ENCODE peak calls at places on chromosomes 13 and 19, in nine cellular contexts. G, O, C, I, N, L, R, D and A are unnamed samples.

GRCh38 chr13:40682449-40683240 is 16.2 kb upstream of the FOXO1 start:
- DNase-seq in G (no peak), O (no peak), C (no peak), I (no peak), N (peak; percentile 86), L (peak; percentile 35), R (peak; percentile 66), D (no peak), A (peak; percentile 69)

GRCh38 chr13:72125561-72125960 is 258.6 kb upstream of the DACH1 start:
- DNase-seq in G (no peak), O (no peak), C (no peak), I (no peak), N (no peak), L (no peak), R (no peak), D (no peak), A (no peak)

GRCh38 chr19:15195381-15195964 is 5.3 kb downstream of the NOTCH3 start:
- DNase-seq in G (peak; percentile 78), O (peak; percentile 64), C (peak; percentile 37), I (no peak), N (no peak), L (peak; percentile 61), R (peak; percentile 81), D (peak; percentile 83), A (peak; percentile 66)

GRCh38 chr13:113491418-113491883 is 940 bp upstream of the DCUN1D2 start:
- DNase-seq in G (peak; percentile 21), O (no peak), C (no peak), I (peak; percentile 61), N (no peak), L (peak; percentile 14), R (peak; percentile 47), D (peak; percentile 49), A (peak; percentile 7)

GRCh38 chr13:78958019-78958418 is 299.1 kb upstream of the OBI1 start:
- DNase-seq in G (no peak), O (no peak), C (no peak), I (no peak), N (no peak), L (no peak), R (no peak), D (no peak), A (no peak)

GRCh38 chr19:45305421-45305820 is 17.3 kb downstream of the CKM start:
- DNase-seq in G (no peak), O (no peak), C (no peak), I (peak; percentile 51), N (no peak), L (no peak), R (no peak), D (no peak), A (no peak)

GRCh38 chr13:24557121-24557520 is 44.5 kb upstream of the PARP4 start:
- DNase-seq in G (no peak), O (no peak), C (no peak), I (no peak), N (peak; percentile 6), L (no peak), R (no peak), D (no peak), A (no peak)

GRCh38 chr13:94988654-94989053 is 276.3 kb upstream of the SOX21 start:
- DNase-seq in G (no peak), O (no peak), C (no peak), I (no peak), N (no peak), L (no peak), R (no peak), D (no peak), A (peak; percentile 18)

GRCh38 chr19:47111081-47111589 is 2.4 kb downstream of the ZC3H4 start:
- DNase-seq in G (no peak), O (peak; percentile 40), C (peak; percentile 51), I (no peak), N (peak; percentile 60), L (no peak), R (no peak), D (no peak), A (peak; percentile 27)

GRCh38 chr13:32164622-32165268 is 133.2 kb downstream of the FRY start:
- DNase-seq in G (peak; percentile 33), O (peak; percentile 73), C (no peak), I (peak; percentile 54), N (peak; percentile 69), L (peak; percentile 66), R (peak; percentile 64), D (no peak), A (peak; percentile 90)

GRCh38 chr13:73018336-73018735 is 40.5 kb upstream of the KLF5 start:
- DNase-seq in G (no peak), O (no peak), C (no peak), I (no peak), N (no peak), L (peak; percentile 50), R (no peak), D (no peak), A (no peak)

DNA sequence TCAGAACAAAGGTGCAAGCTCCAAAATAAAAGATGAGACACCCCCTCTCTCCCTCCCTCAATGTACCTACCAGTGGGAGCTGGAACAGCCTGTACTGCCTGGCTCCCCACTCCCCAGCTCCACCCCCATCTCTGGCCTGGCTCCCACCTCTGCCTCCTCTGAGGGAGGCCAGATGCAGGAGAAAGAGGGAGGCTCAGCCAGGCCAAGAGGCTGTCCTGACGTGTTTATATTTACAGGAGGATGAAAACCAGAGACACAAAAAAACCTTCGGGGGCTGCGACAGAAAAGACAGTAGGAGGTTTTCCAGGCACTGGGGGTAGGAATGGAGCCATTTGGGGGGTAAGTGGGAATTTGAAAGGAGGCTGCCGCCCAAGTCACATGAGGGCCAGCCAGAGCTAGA is 19.7 kb downstream of the ARHGEF18 start:
- DNase-seq in G (no peak), O (no peak), C (no peak), I (no peak), N (no peak), L (no peak), R (no peak), D (peak; percentile 14), A (no peak)
- H3K4me3 ChIP-seq in G (no peak overlapping the region), O (no peak overlapping the region), C (no peak overlapping the region), I (no peak overlapping the region), N (no peak overlapping the region), L (no peak overlapping the region), R (no peak overlapping the region), D (no peak overlapping the region), A (no peak overlapping the region)

DNA sequence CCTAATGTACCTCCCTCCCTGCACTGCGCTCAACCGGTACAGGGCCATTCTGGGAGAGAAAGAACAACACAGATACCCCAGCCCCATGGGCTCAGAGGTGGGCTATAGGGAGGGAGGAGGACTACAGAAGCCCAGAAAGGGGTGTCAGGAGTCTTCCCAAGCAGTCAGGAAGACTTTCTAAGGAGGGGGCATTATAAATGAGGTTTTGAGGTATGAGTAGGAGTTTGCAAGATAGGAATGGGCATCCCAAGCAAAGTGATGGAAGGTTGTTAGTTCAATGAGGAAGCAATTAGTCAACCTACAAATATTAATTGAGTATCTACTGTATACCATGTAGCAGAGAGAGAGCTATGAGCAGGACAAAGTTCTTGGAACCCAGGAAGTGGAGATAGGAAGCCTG is 6.3 kb upstream of the B3GNT3 start:
- DNase-seq in G (no peak), O (no peak), C (no peak), I (no peak), N (no peak), L (no peak), R (no peak), D (no peak), A (no peak)
- H3K4me1 ChIP-seq in G (peaks cover 3% of the 10 kb centered on the region), O (peaks cover 3% of the 10 kb centered on the region), C (peaks cover 18% of the 10 kb centered on the region), I (peaks cover 10% of the 10 kb centered on the region), N (peaks cover 4% of the 10 kb centered on the region), L (no peaks in the 10 kb centered on the region), R (no peaks in the 10 kb centered on the region), D (no peaks in the 10 kb centered on the region), A (peaks cover 16% of the 10 kb centered on the region)

GRCh38 chr19:2291185-2291751 is 9.3 kb upstream of the PEAK3 start:
- DNase-seq in G (peak; percentile 71), O (peak; percentile 54), C (no peak), I (no peak), N (no peak), L (no peak), R (peak; percentile 77), D (no peak), A (no peak)

GRCh38 chr19:2288743-2289713 is 7.1 kb upstream of the PEAK3 start:
- DNase-seq in G (no peak), O (no peak), C (no peak), I (no peak), N (no peak), L (no peak), R (no peak), D (no peak), A (no peak)

GRCh38 chr19:2290441-2291184 is 8.6 kb upstream of the PEAK3 start:
- DNase-seq in G (no peak), O (peak; percentile 19), C (no peak), I (no peak), N (no peak), L (no peak), R (no peak), D (no peak), A (no peak)

GRCh38 chr19:2288010-2288742 is 6.2 kb upstream of the PEAK3 start:
- DNase-seq in G (no peak), O (peak; percentile 10), C (no peak), I (no peak), N (no peak), L (no peak), R (no peak), D (no peak), A (no peak)

GRCh38 chr19:2289714-2290435 is 7.9 kb upstream of the PEAK3 start:
- DNase-seq in G (no peak), O (peak; percentile 16), C (peak; percentile 58), I (peak; percentile 58), N (peak; percentile 90), L (no peak), R (no peak), D (no peak), A (no peak)
- H3K4me3 ChIP-seq in G (no peak overlapping the region), O (no peak overlapping the region), C (peak overlapping the region; percentile 77), I (peak overlapping the region; percentile 43), N (peak overlapping the region; percentile 73), L (no peak overlapping the region), R (peak overlapping the region; percentile 2), D (no peak overlapping the region), A (peak overlapping the region; percentile 30)

GRCh38 chr13:99215466-99215865 is 14.8 kb downstream of the UBAC2 start:
- DNase-seq in G (no peak), O (no peak), C (peak; percentile 70), I (no peak), N (no peak), L (no peak), R (no peak), D (no peak), A (no peak)
- H3K4me1 ChIP-seq in G (peaks cover 11% of the 10 kb centered on the region), O (no peaks in the 10 kb centered on the region), C (peaks cover 79% of the 10 kb centered on the region), I (peaks cover 9% of the 10 kb centered on the region), N (peaks cover 36% of the 10 kb centered on the region), L (peaks cover 6% of the 10 kb centered on the region), R (peaks cover 20% of the 10 kb centered on the region), D (peaks cover 25% of the 10 kb centered on the region), A (no peaks in the 10 kb centered on the region)